ENCODE peak calls at places on chromosome 10, in six cellular contexts. N is Kasumi-1, S is bronchial epithelial cell, F is hepatocyte, I is GM12864, R is NCI-H774. B is an unnamed sample.

GRCh38 chr10:52911163-52911562 is 138.6 kb upstream of the MBL2 start:
- DNase-seq in S (no peak), I (no peak), N (no peak), F (no peak), R (no peak), B (no peak)

GRCh38 chr10:132434405-132435005 is 37.5 kb downstream of the PWWP2B start:
- DNase-seq in N (peak), R (no peak), F (no peak), S (no peak), I (no peak), B (no peak)

GRCh38 chr10:68870545-68871104 is 30.5 kb upstream of the DDX50 start:
- DNase-seq in N (no peak), R (no peak), I (no peak), S (no peak), F (no peak), B (no peak)

GRCh38 chr10:13349776-13350274 is 1.7 kb upstream of the SEPHS1 start:
- DNase-seq in R (peak), F (peak), S (peak), I (no peak), N (peak), B (peak)

GRCh38 chr10:7887417-7887816 is 69.1 kb downstream of the TAF3 start:
- DNase-seq in N (no peak), F (peak), R (no peak), I (no peak), S (no peak), B (no peak)

GRCh38 chr10:3102721-3103410 is 35.5 kb downstream of the PFKP start:
- DNase-seq in R (peak), N (no peak), F (no peak), S (peak), I (no peak), B (no peak)

GRCh38 chr10:12628964-12629766 is 279.8 kb downstream of the CAMK1D start:
- DNase-seq in F (peak), S (no peak), N (no peak), I (no peak), R (peak), B (peak)

GRCh38 chr10:81594991-81595390 is 280.0 kb upstream of the NRG3 start:
- DNase-seq in N (no peak), R (no peak), F (no peak), I (no peak), S (no peak), B (no peak)

GRCh38 chr10:33010132-33011037 is 52.4 kb upstream of the ITGB1 start:
- DNase-seq in S (peak), N (peak), I (no peak), R (no peak), F (peak), B (peak)

GRCh38 chr10:4650109-4650508 is 175.9 kb upstream of the AKR1E2 start:
- DNase-seq in I (no peak), S (no peak), F (no peak), R (peak), N (no peak), B (no peak)

GRCh38 chr10:107051769-107052168 is 112.7 kb downstream of the SORCS1 start:
- DNase-seq in F (no peak), N (no peak), I (no peak), S (no peak), R (no peak), B (no peak)

GRCh38 chr10:113480828-113481502 is 71.9 kb upstream of the HABP2 start:
- DNase-seq in F (no peak), R (peak), I (no peak), N (no peak), S (peak), B (peak)

GRCh38 chr10:63506554-63506953 is 14.6 kb upstream of the REEP3 start:
- DNase-seq in F (no peak), I (no peak), R (no peak), N (no peak), S (no peak), B (no peak)

GRCh38 chr10:22053048-22053447 is 49.5 kb upstream of the DNAJC1 start:
- DNase-seq in F (no peak), I (no peak), R (no peak), S (no peak), N (no peak), B (no peak)

GRCh38 chr10:11757452-11757819 is 15.3 kb downstream of the ECHDC3 start:
- DNase-seq in S (peak), N (no peak), R (peak), F (peak), I (no peak), B (peak)

GRCh38 chr10:12048547-12048946 is 5.9 kb upstream of the UPF2 start:
- DNase-seq in N (no peak), R (no peak), S (no peak), F (no peak), I (peak), B (no peak)

GRCh38 chr10:34184901-34185386 is 630.2 kb downstream of the PARD3 start:
- DNase-seq in I (no peak), S (no peak), N (no peak), F (no peak), R (no peak), B (peak)

GRCh38 chr10:13659887-13660544 is 73.3 kb downstream of the PRPF18 start:
- DNase-seq in S (peak), F (peak), R (no peak), N (peak), I (peak), B (peak)

GRCh38 chr10:121930729-121931085 is 2.9 kb upstream of the ATE1 start:
- DNase-seq in R (no peak), F (no peak), N (no peak), S (no peak), I (no peak), B (no peak)

GRCh38 chr10:96306516-96306915 is 2.3 kb downstream of the DNTT start:
- DNase-seq in F (no peak), R (no peak), S (no peak), N (peak), I (no peak), B (no peak)

GRCh38 chr10:128286413-128287097 is 160.3 kb upstream of the MKI67 start:
- DNase-seq in F (peak), I (no peak), R (no peak), N (no peak), S (no peak), B (no peak)

B was measured in NCI-H146.